ENCODE peak calls at places on chromosome X, in nine cellular contexts. H is cardiac fibroblast, N is mesothelial cell of epicardium, Z is gastrocnemius medialis, D is progenitor cell of endocrine pancreas, M is AG04450, Y is AG09309, L is heart right ventricle, J is tibial nerve. X is an unnamed sample.

GRCh38 chrX:68829594-68830485 is 1.0 kb downstream of the EFNB1 start:
- DNase-seq in Y (no peak), Z (no peak), D (no peak), J (no peak), H (peak; percentile 40), N (peak; percentile 43), L (no peak), M (no peak), X (no peak)

GRCh38 chrX:20980426-20980825 is 393.8 kb upstream of the CNKSR2 start:
- DNase-seq in L (no peak), M (no peak), H (no peak), D (no peak), Z (no peak), J (no peak), N (no peak), Y (no peak), X (no peak)

GRCh38 chrX:29299689-29300088 is 712.4 kb downstream of the IL1RAPL1 start:
- DNase-seq in D (no peak), H (peak; percentile 13), Y (no peak), N (no peak), M (no peak), Z (no peak), J (no peak), L (no peak), X (no peak)

GRCh38 chrX:104679175-104679574 is 113.2 kb downstream of the IL1RAPL2 start:
- DNase-seq in Y (no peak), D (no peak), L (no peak), N (no peak), M (no peak), Z (no peak), H (no peak), J (no peak), X (no peak)

GRCh38 chrX:51641421-51642021 is 22.8 kb upstream of the CENPVL3 start:
- DNase-seq in N (no peak), D (no peak), L (no peak), Y (peak; percentile 3), Z (no peak), J (peak; percentile 5), M (peak; percentile 18), H (peak; percentile 65), X (no peak)

GRCh38 chrX:80648023-80648422 is 161.7 kb downstream of the BRWD3 start:
- DNase-seq in H (peak; percentile 27), M (no peak), Z (no peak), J (no peak), N (no peak), D (no peak), L (no peak), Y (no peak), X (no peak)

GRCh38 chrX:41518127-41518840 is 71.1 kb downstream of the NYX start:
- DNase-seq in Z (no peak), N (no peak), D (no peak), J (no peak), H (no peak), Y (no peak), L (no peak), M (no peak), X (no peak)

GRCh38 chrX:33138677-33139249 is 72.6 kb downstream of the DMD start:
- DNase-seq in N (no peak), H (peak; percentile 51), Y (no peak), J (no peak), D (no peak), L (no peak), M (no peak), Z (peak; percentile 22), X (no peak)

GRCh38 chrX:19875051-19875432 is 12.4 kb downstream of the SH3KBP1 start:
- DNase-seq in N (no peak), Z (no peak), D (no peak), M (no peak), L (no peak), H (peak; percentile 37), Y (no peak), J (peak; percentile 4), X (no peak)

GRCh38 chrX:97050413-97050812 is 166.7 kb downstream of the RPA4 start:
- DNase-seq in D (no peak), L (no peak), H (no peak), Z (no peak), Y (no peak), M (no peak), N (no peak), J (no peak), X (no peak)

GRCh38 chrX:29470029-29470428 is 745.3 kb upstream of the MAGEB2 start:
- DNase-seq in H (peak; percentile 74), J (no peak), Y (no peak), D (no peak), N (no peak), M (peak; percentile 29), L (no peak), Z (no peak), X (no peak)

GRCh38 chrX:45847966-45848365 is 647.3 kb upstream of the DIPK2B start:
- DNase-seq in H (no peak), Z (no peak), M (no peak), L (no peak), D (no peak), N (no peak), Y (no peak), J (no peak), X (no peak)

GRCh38 chrX:102599950-102600579 is 750 bp downstream of the ARMCX5 start:
- DNase-seq in D (no peak), Y (no peak), Z (no peak), L (no peak), M (no peak), N (no peak), H (peak; percentile 30), J (no peak), X (no peak)

GRCh38 chrX:39875834-39876625 is 221.7 kb downstream of the BCOR start:
- DNase-seq in Z (no peak), H (no peak), L (no peak), N (no peak), J (no peak), D (no peak), M (no peak), Y (no peak), X (no peak)

DNA sequence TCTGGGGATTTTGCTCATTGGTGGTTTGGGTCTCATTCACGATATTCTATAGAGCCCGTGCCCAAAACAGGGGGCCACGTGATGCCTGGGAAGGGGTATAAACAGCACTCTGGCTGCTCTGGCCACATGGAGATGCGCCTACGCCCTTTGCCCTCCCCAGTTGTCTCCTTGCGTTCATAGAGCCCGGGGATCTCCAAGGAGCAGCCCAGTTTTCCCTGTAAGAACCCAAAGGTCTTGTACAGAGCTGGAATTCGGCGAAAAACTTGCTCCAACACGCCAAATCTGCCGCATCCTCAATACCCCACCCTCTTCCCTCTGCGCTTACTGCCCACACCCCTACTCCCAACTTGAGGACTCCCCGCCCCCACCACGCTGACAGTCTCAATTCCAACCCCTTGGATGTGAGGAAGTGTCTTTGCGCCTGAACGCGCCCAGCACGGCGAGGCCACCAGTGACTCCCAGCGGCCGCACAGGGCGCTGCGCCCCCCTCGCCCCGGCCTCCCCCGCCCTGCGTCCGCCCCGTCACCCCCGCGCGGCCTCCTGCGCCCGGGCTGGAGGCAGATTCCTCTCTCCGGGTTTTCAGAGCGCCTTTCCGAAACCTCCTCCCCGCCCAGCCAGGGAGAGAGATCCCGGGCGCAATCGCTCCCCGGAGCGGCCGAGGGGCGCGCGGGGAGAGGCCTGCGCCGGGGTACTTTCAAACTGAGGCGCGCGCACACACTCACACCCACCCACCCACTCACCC is at the start of gene NHS:
- DNase-seq in D (peak; percentile 86), Z (peak; percentile 20), M (peak; percentile 16), L (peak; percentile 56), N (peak; percentile 76), H (peak; percentile 65), J (peak; percentile 52), Y (peak; percentile 20), X (no peak)
- TF ChIP-seq CTCF in D (peak; percentile 81), Z (no peak), M (peak; percentile 48), L (peak; percentile 58), N (peak; percentile 37), H (peak; percentile 28), J (peak; percentile 54), Y (peak; percentile 34), X (no peak)

GRCh38 chrX:135081695-135082094 is 29.8 kb upstream of the RTL8A start:
- DNase-seq in J (no peak), L (no peak), H (no peak), Y (no peak), D (no peak), N (no peak), M (no peak), Z (no peak), X (no peak)
- TF ChIP-seq CTCF in J (no peak), L (no peak), H (no peak), Y (no peak), D (no peak), N (no peak), M (no peak), Z (no peak), X (no peak)

DNA sequence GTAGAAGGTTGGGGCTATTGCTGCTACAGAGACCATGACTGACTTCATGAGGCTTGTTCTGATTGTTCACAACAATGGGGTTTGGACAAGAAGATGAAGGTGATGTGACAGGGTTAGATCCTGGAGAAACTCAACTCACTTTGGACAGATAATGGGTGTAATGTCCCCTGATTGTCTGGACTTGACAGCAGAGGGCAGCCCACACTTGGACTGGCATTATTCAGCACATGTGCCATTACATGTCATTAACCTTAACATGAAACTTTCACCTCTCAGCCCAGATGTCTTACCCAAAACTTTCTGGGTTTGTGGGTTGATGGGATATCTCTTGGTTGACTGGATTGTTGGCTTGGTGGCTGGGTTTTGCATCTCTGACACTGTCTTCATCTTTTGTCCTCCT is 101.5 kb downstream of the MXRA5 start:
- DNase-seq in N (no peak), L (no peak), D (no peak), Z (no peak), J (no peak), H (peak; percentile 6), M (no peak), Y (no peak), X (no peak)
- TF ChIP-seq CTCF in N (no peak), L (peak; percentile 40), D (no peak), Z (no peak), J (no peak), H (no peak), M (no peak), Y (peak; percentile 33), X (no peak)

GRCh38 chrX:118632862-118633261 is 94.5 kb upstream of the IL13RA1 start:
- DNase-seq in J (no peak), H (no peak), D (no peak), Y (no peak), M (no peak), Z (no peak), L (no peak), N (no peak), X (no peak)

GRCh38 chrX:118634336-118634735 is 93.1 kb upstream of the IL13RA1 start:
- DNase-seq in D (no peak), H (no peak), L (no peak), Y (no peak), N (no peak), Z (no peak), M (no peak), J (no peak), X (no peak)

GRCh38 chrX:118633530-118633929 is 93.9 kb upstream of the IL13RA1 start:
- DNase-seq in D (no peak), J (no peak), Z (no peak), Y (no peak), M (no peak), N (no peak), L (no peak), H (no peak), X (no peak)

DNA sequence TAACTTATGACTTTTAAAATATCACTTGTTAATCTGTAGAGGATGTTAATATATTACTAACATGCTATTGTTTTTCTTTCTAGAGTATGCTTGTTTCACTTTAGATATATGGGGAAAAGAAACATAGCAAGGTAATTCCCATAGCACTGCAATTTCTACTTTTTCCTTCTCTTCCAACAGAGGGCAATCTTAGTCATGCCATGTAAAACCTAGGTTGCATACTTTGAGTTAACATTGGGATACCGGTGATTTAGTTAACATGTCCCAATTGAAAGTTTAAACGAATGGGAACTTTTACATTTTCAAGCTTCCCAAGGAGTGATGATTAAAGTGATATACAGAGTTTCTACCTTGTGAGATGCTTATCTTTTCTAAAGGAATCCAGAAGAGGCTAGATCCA is 89.4 kb upstream of the IL13RA1 start:
- DNase-seq in H (peak; percentile 15), L (no peak), J (no peak), N (no peak), D (no peak), Z (no peak), Y (no peak), M (no peak), X (no peak)
- TF ChIP-seq CTCF in H (peak; percentile 15), L (peak; percentile 37), J (peak; percentile 10), N (no peak), D (peak; percentile 31), Z (no peak), Y (peak; percentile 35), M (peak; percentile 34), X (no peak)

X was measured in natural killer cell.